ENCODE peak calls at places on chromosomes 7 and 10, in nine cellular contexts. B, U, E, Y, L, W, F, T and D are unnamed samples.

GRCh38 chr10:42783181-42783549 is 570 bp downstream of the BMS1 start:
- DNase-seq in E (peak), F (no peak), Y (no peak), W (peak), B (no peak), T (no peak), L (peak), U (peak), D (no peak)

GRCh38 chr10:129491123-129491734 is 24.2 kb downstream of the MGMT start:
- DNase-seq in L (peak), W (no peak), T (no peak), Y (no peak), E (peak), B (no peak), F (no peak), U (no peak), D (no peak)

GRCh38 chr10:85789125-85789524 is 577.5 kb downstream of the GRID1 start:
- DNase-seq in W (no peak), Y (no peak), U (no peak), B (no peak), T (no peak), L (no peak), F (no peak), E (no peak), D (no peak)

GRCh38 chr10:131461093-131461492 is 149.6 kb upstream of the TCERG1L start:
- DNase-seq in B (no peak), W (no peak), E (no peak), U (no peak), T (no peak), F (no peak), Y (no peak), L (no peak), D (no peak)

GRCh38 chr7:142441074-142441403 is 183.2 kb upstream of the PRSS58 start:
- DNase-seq in T (no peak), W (no peak), B (no peak), E (no peak), Y (no peak), F (no peak), U (no peak), L (no peak), D (no peak)

GRCh38 chr7:151824285-151824950 is 52.5 kb downstream of the PRKAG2 start:
- DNase-seq in Y (no peak), U (no peak), W (no peak), E (no peak), T (no peak), B (no peak), F (no peak), L (no peak), D (no peak)

GRCh38 chr7:4612237-4612636 is 69.9 kb upstream of the FOXK1 start:
- DNase-seq in Y (no peak), F (no peak), L (no peak), E (no peak), B (no peak), U (no peak), T (peak), W (no peak), D (no peak)

GRCh38 chr7:100519580-100519979 is 19.4 kb upstream of the AGFG2 start:
- DNase-seq in L (no peak), B (no peak), T (no peak), Y (no peak), E (no peak), U (no peak), F (no peak), W (no peak), D (no peak)

GRCh38 chr7:47381132-47381495 is 200.8 kb downstream of the TNS3 start:
- DNase-seq in F (no peak), E (no peak), B (no peak), U (no peak), T (peak), W (no peak), Y (no peak), L (no peak), D (no peak)

GRCh38 chr7:103116511-103116910 is 32.4 kb downstream of the NAPEPLD start:
- DNase-seq in F (no peak), B (no peak), U (no peak), T (no peak), W (no peak), L (no peak), E (no peak), Y (no peak), D (no peak)

GRCh38 chr7:100369105-100369504 is 4.2 kb upstream of the PILRA start:
- DNase-seq in Y (peak), L (no peak), T (peak), B (no peak), E (no peak), F (peak), W (no peak), U (peak), D (no peak)

GRCh38 chr7:80614911-80615310 is 23.5 kb upstream of the CD36 start:
- DNase-seq in L (peak), U (no peak), T (no peak), W (no peak), F (no peak), Y (no peak), E (no peak), B (no peak), D (no peak)

GRCh38 chr10:132133005-132133404 is 53.7 kb upstream of the DPYSL4 start:
- DNase-seq in U (no peak), F (no peak), T (no peak), E (no peak), W (no peak), L (no peak), B (no peak), Y (no peak), D (no peak)

GRCh38 chr7:149716932-149717307 is 56.5 kb downstream of the ZNF467 start:
- DNase-seq in B (no peak), U (peak), E (no peak), L (no peak), W (no peak), Y (no peak), F (no peak), T (no peak), D (no peak)

GRCh38 chr7:149717481-149717880 is 55.9 kb downstream of the ZNF467 start:
- DNase-seq in L (no peak), F (no peak), T (no peak), E (no peak), U (no peak), Y (no peak), B (no peak), W (no peak), D (no peak)

GRCh38 chr7:149715476-149715875 is 57.9 kb downstream of the ZNF467 start:
- DNase-seq in U (no peak), E (no peak), T (no peak), Y (no peak), F (no peak), L (no peak), W (no peak), B (no peak), D (no peak)

GRCh38 chr7:149714910-149715471 is 58.4 kb downstream of the ZNF467 start:
- DNase-seq in L (no peak), Y (no peak), B (no peak), W (no peak), U (no peak), T (no peak), E (peak), F (no peak), D (no peak)

DNA sequence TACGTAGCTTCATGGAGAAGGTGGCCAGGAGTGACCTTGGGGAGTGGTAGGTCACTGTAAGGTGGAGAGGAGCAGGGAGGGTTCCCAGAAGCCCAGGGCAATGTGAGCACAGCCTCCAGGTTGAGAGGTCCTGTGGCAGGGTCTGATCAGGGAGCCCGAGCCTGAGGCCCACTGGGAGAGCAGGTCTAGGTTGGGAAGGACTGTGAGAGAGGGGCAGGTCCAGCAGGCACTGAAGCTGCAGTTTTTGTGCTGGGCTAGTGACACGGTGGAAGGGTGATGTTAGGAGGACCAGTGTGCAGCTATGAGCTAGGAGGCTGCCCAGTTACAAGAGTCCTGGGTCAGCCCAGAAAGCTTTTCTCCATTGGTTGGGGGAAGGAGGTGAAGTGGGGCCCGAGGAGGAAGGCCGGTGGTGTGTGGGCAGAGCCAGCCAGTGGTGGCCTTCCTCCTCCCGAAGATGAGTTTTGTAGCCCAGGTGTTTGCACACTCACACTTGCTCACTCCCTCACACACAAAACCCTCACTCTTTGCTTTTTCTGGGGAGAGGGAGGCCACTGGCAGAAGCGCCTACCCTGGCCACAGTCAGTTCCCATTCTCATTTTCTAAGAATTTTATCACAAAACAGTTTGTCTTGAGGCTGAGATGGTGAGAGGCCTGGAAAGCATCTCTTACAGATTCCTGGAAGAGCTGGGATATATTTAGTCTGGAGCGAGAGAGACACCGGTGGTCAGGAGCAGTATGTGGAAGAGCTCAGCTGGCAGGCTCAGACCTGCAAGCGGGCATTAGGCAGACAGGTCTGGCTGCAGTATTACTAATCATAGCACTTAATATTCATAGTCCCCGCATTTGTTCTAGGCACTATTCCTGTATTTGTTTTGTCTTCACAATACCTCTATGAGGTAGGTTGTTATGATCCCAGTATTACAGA is 57.1 kb downstream of the ZNF467 start:
- DNase-seq in B (no peak), E (peak), T (no peak), Y (no peak), L (peak), U (no peak), W (no peak), F (peak), D (no peak)
- TF ChIP-seq CTCF in B (no peak), E (no peak), T (no peak), Y (no peak), L (no peak), U (no peak), W (no peak), F (no peak), D (no peak)

GRCh38 chr7:27840314-27840713 is 100.4 kb downstream of the TAX1BP1 start:
- DNase-seq in Y (peak), U (no peak), W (no peak), T (no peak), L (no peak), F (no peak), B (no peak), E (no peak), D (no peak)

GRCh38 chr7:27840760-27841364 is 100.9 kb downstream of the TAX1BP1 start:
- DNase-seq in F (peak), U (no peak), L (no peak), E (no peak), T (no peak), W (no peak), B (no peak), Y (no peak), D (no peak)

GRCh38 chr7:27836525-27836924 is 96.6 kb downstream of the TAX1BP1 start:
- DNase-seq in B (no peak), U (no peak), W (no peak), Y (no peak), F (no peak), L (no peak), E (no peak), T (no peak), D (no peak)

GRCh38 chr7:27842094-27842493 is 102.1 kb downstream of the TAX1BP1 start:
- DNase-seq in F (no peak), U (no peak), L (no peak), Y (no peak), W (no peak), B (no peak), E (no peak), T (no peak), D (no peak)

GRCh38 chr7:27839099-27839498 is 99.1 kb downstream of the TAX1BP1 start:
- DNase-seq in F (no peak), T (no peak), L (no peak), B (no peak), W (no peak), Y (no peak), U (no peak), E (no peak), D (no peak)
- TF ChIP-seq CTCF in F (no peak), T (no peak), L (no peak), B (no peak), W (no peak), Y (no peak), U (no peak), E (no peak), D (no peak)

DNA sequence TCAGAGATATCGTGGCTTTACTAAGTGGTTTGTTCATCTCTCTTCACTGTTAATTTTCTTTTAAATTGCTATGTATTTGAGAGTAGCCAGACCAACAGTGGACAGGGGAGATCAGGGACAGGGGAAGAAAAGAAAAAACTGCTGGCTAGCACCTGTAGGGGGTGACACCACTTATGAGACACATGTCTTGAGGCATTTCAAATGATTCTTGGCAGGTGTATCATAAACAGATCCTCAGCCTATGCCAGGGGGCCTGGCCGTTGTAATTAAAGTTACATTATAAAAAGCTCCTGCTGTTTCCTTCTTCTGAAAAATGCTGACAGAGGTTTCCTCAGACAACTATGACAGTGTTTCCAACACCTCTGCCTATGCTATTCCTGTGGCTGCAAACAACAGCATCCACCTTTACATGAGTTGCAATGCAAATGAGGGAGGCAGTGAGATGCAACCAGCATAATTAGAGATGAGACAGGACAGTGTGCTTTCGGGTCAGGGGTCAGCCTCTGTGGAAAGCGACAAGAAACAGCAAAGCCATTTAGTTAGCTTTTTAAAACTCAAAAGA is 281.0 kb upstream of the PTER start:
- DNase-seq in T (no peak), B (no peak), E (no peak), W (no peak), Y (no peak), L (no peak), F (no peak), U (no peak), D (no peak)
- TF ChIP-seq CTCF in T (no peak), B (peak), E (no peak), W (no peak), Y (no peak), L (no peak), F (no peak), U (no peak), D (no peak)

GRCh38 chr10:117226813-117227451 is 14.0 kb upstream of the SLC18A2 start:
- DNase-seq in L (peak), W (peak), B (no peak), T (no peak), E (peak), F (peak), Y (peak), U (no peak), D (no peak)
- TF ChIP-seq CTCF in L (peak), W (peak), B (peak), T (no peak), E (peak), F (peak), Y (peak), U (no peak), D (peak)

DNA sequence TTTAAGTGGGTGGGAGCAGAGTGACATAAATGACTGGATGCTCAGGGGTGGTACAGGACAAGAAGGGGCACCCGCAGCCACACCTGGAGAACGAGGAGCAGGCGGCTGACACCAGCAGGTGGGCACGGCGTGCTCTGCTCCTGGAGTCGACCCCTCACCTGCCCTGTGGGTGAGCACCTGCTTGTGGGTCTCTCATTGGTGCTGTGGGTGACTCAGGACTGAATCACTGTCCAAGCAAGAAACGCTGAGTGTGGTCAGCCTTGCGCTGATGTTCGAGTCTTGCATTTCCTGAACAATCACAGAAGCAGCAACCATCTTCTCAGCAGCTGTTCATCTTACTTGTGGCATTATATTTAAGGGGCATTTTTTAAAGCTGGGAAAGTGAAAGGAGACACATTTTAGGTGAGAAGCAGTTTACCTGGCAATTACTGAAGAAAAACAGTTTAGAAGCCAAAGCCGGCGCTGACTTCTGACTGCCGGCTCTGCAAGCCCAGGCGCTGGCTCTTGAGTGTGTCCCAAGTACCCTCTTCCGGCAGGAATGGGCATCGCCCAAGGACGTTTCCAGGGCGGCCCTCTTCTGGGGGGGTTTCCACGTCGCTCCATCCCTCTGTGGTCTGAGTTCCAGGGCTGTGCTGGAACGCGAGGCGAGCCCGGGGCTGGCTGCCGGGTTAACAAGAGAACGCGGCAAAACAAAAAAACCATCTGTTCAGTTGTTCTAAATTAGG is 145.2 kb upstream of the PFKP start:
- DNase-seq in B (no peak), Y (no peak), U (no peak), L (peak), T (no peak), F (no peak), E (no peak), W (peak), D (no peak)
- TF ChIP-seq CTCF in B (no peak), Y (no peak), U (no peak), L (peak), T (no peak), F (no peak), E (no peak), W (no peak), D (no peak)

GRCh38 chr10:19493917-19494316 is 322.3 kb upstream of the PLXDC2 start:
- DNase-seq in B (no peak), L (no peak), F (no peak), E (no peak), W (no peak), U (no peak), Y (no peak), T (no peak), D (no peak)

DNA sequence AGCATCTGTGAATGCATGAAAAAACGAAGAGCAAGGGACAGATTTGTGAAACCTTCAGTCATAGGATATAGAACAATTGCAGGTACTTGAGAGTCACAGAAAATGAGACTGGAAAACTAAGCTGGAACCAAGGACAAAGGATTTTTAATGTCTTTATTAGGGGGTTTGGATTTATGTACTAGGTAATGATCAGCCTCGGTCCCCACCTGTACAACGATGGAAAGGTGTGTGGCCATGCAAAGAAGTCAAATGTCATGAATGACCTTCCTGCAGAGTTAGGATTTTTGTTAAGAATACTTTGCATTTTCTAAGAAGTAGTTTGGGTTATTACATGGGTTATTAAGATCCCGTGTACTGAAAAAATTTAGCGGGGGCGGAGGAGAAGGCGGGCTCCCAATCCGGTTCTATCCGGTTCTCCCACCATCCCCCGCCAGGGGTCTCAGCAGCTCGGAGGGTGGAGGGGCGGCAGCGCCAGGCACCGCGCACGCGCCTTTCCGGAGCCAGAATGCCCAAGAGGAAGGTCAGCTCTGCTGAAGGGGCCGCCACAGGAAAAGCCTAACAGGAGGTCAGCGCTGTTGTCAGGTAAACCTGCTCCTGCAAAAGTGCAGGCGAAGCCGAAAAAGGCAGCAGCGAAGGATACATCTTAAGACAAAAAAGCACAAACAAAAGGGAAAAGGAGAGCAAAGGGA is 327.5 kb upstream of the PLXDC2 start:
- DNase-seq in B (peak), U (peak), T (peak), E (peak), Y (no peak), L (no peak), W (no peak), F (no peak), D (peak)
- TF ChIP-seq CTCF in B (peak), U (no peak), T (no peak), E (peak), Y (no peak), L (no peak), W (no peak), F (no peak), D (peak)

DNA sequence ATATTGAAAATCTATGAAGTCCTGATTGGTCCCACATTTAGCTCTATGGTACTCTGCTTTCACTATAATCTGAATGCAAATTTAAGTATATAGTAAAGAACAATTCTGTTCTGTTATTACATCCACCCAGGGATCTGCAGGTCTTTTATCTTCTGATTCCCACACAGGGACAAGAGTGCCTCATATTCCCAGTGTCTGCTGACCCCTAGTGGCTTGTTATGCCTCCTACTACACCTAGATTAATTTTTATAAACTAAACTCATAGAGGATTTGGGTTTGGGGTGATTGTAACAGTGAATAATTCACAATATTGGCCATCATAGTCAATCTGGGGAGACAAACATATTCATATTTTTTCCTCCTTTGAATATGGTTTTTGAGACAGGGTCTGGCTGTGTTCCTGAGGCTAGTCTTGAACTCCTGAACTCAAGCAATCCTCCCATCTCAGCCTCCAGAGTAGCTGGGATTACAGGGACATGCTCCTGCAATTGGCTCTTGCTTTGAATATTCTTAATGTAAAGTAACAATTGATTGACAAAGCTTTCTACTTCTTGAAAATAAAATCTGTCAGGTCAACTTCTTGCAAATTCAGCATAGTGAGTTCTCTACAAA is 282.1 kb downstream of the KCND2 start:
- DNase-seq in W (peak), F (peak), E (peak), L (peak), Y (peak), B (peak), T (no peak), U (no peak), D (no peak)
- TF ChIP-seq CTCF in W (no peak), F (peak), E (peak), L (peak), Y (peak), B (peak), T (peak), U (peak), D (peak)

GRCh38 chr10:84237199-84238051 is 3.9 kb downstream of the LRIT1 start:
- DNase-seq in T (no peak), B (no peak), U (no peak), L (no peak), E (no peak), F (no peak), Y (no peak), W (no peak), D (no peak)
- TF ChIP-seq CTCF in T (no peak), B (peak), U (no peak), L (no peak), E (no peak), F (no peak), Y (no peak), W (no peak), D (peak)